ENCODE peak calls at places on chromosomes 13 and 19, in seven cellular contexts. G is fibroblast of lung; T is CD4-positive, alpha-beta T cell; O is gastrocnemius medialis; H is suprapubic skin; S is neuronal stem cell; F is mucosa of descending colon. Y is an unnamed sample.
A peak's percentile ranks its signal among the peaks of the same experiment; 100 is the strongest.

GRCh38 chr19:40707615-40708014 is 9.1 kb downstream of the COQ8B start:
- DNase-seq in G (no peak), T (no peak), O (no peak), H (no peak), S (no peak), F (no peak), Y (no peak)

GRCh38 chr19:294341-294818 is 3.2 kb upstream of the PLPP2 start:
- DNase-seq in G (no peak), T (no peak), O (no peak), H (no peak), S (no peak), F (no peak), Y (no peak)

GRCh38 chr13:21011378-21011777 is 50.0 kb downstream of the LATS2 start:
- DNase-seq in G (no peak), T (no peak), O (no peak), H (no peak), S (no peak), F (no peak), Y (no peak)

GRCh38 chr19:15101479-15102082 is 5.6 kb upstream of the SYDE1 start:
- DNase-seq in G (peak; percentile 50), T (peak; percentile 36), O (no peak), H (no peak), S (no peak), F (no peak), Y (peak; percentile 21)

GRCh38 chr19:18259848-18260247 is 14.4 kb downstream of the IQCN start:
- DNase-seq in G (no peak), T (no peak), O (no peak), H (no peak), S (no peak), F (no peak), Y (no peak)

GRCh38 chr13:99991806-99992242 is 10.2 kb downstream of the ZIC2 start:
- DNase-seq in G (no peak), T (no peak), O (no peak), H (no peak), S (peak; percentile 76), F (no peak), Y (no peak)

GRCh38 chr13:28035146-28035782 is 46.8 kb upstream of the URAD start:
- DNase-seq in G (no peak), T (no peak), O (no peak), H (no peak), S (no peak), F (no peak), Y (no peak)

GRCh38 chr13:82766732-82767321 is 1115.4 kb downstream of the SLITRK1 start:
- DNase-seq in G (no peak), T (no peak), O (no peak), H (no peak), S (no peak), F (no peak), Y (no peak)

GRCh38 chr13:105925496-105925895 is 610.0 kb downstream of the EFNB2 start:
- DNase-seq in G (peak; percentile 90), T (no peak), O (no peak), H (no peak), S (no peak), F (no peak), Y (no peak)

GRCh38 chr19:39518458-39518857 is 3.5 kb downstream of the SELENOV start:
- DNase-seq in G (no peak), T (no peak), O (no peak), H (no peak), S (no peak), F (no peak), Y (no peak)

GRCh38 chr13:36188446-36188845 is 25.9 kb downstream of the SOHLH2 start:
- DNase-seq in G (no peak), T (no peak), O (no peak), H (no peak), S (no peak), F (no peak), Y (no peak)

GRCh38 chr13:110713981-110714797 is 689 bp downstream of the ING1 start:
- DNase-seq in G (peak; percentile 25), T (peak; percentile 64), O (peak; percentile 26), H (no peak), S (peak; percentile 38), F (peak; percentile 85), Y (peak; percentile 70)

GRCh38 chr13:74243637-74244526 is 109.7 kb upstream of the KLF12 start:
- DNase-seq in G (peak; percentile 52), T (no peak), O (no peak), H (no peak), S (no peak), F (no peak), Y (no peak)

GRCh38 chr19:28556371-28556770 is 656.6 kb downstream of the UQCRFS1 start:
- DNase-seq in G (no peak), T (no peak), O (no peak), H (no peak), S (no peak), F (no peak), Y (no peak)

GRCh38 chr19:28553005-28553404 is 659.9 kb downstream of the UQCRFS1 start:
- DNase-seq in G (no peak), T (no peak), O (no peak), H (no peak), S (no peak), F (no peak), Y (no peak)

GRCh38 chr19:28554321-28555091 is 658.4 kb downstream of the UQCRFS1 start:
- DNase-seq in G (no peak), T (no peak), O (no peak), H (no peak), S (no peak), F (no peak), Y (no peak)

GRCh38 chr19:28555317-28555716 is 657.6 kb downstream of the UQCRFS1 start:
- DNase-seq in G (no peak), T (no peak), O (no peak), H (no peak), S (no peak), F (no peak), Y (no peak)

GRCh38 chr19:28553764-28554163 is 659.2 kb downstream of the UQCRFS1 start:
- DNase-seq in G (no peak), T (no peak), O (no peak), H (no peak), S (no peak), F (no peak), Y (no peak)
- H3K9me3 ChIP-seq in G (no peaks in the 10 kb centered on the region), T (no peaks in the 10 kb centered on the region), O (no peaks in the 10 kb centered on the region), H (no peaks in the 10 kb centered on the region), S (no peaks in the 10 kb centered on the region), F (no peaks in the 10 kb centered on the region), Y (no peaks in the 10 kb centered on the region)

GRCh38 chr19:36750066-36750691 is 22.4 kb downstream of the ZNF850 start:
- DNase-seq in G (no peak), T (no peak), O (no peak), H (no peak), S (no peak), F (no peak), Y (no peak)
- H3K9me3 ChIP-seq in G (peaks cover 3% of the 10 kb centered on the region), T (peaks cover 95% of the 10 kb centered on the region), O (peaks cover 62% of the 10 kb centered on the region), H (peaks cover 79% of the 10 kb centered on the region), S (peaks cover 55% of the 10 kb centered on the region), F (peaks cover 100% of the 10 kb centered on the region), Y (peaks cover 50% of the 10 kb centered on the region)

GRCh38 chr13:80199585-80200292 is 141.2 kb downstream of the SPRY2 start:
- DNase-seq in G (no peak), T (no peak), O (no peak), H (no peak), S (no peak), F (no peak), Y (no peak)

GRCh38 chr13:80199067-80199466 is 141.9 kb downstream of the SPRY2 start:
- DNase-seq in G (no peak), T (no peak), O (no peak), H (no peak), S (no peak), F (no peak), Y (no peak)

GRCh38 chr13:80204642-80205041 is 136.3 kb downstream of the SPRY2 start:
- DNase-seq in G (no peak), T (no peak), O (no peak), H (no peak), S (no peak), F (no peak), Y (no peak)

GRCh38 chr13:80196756-80197155 is 144.2 kb downstream of the SPRY2 start:
- DNase-seq in G (no peak), T (no peak), O (no peak), H (no peak), S (no peak), F (no peak), Y (no peak)

GRCh38 chr13:80201686-80202085 is 139.2 kb downstream of the SPRY2 start:
- DNase-seq in G (no peak), T (no peak), O (no peak), H (no peak), S (no peak), F (no peak), Y (no peak)
- H3K9me3 ChIP-seq in G (no peaks in the 10 kb centered on the region), T (no peaks in the 10 kb centered on the region), O (no peaks in the 10 kb centered on the region), H (no peaks in the 10 kb centered on the region), S (no peaks in the 10 kb centered on the region), F (no peaks in the 10 kb centered on the region), Y (no peaks in the 10 kb centered on the region)

DNA sequence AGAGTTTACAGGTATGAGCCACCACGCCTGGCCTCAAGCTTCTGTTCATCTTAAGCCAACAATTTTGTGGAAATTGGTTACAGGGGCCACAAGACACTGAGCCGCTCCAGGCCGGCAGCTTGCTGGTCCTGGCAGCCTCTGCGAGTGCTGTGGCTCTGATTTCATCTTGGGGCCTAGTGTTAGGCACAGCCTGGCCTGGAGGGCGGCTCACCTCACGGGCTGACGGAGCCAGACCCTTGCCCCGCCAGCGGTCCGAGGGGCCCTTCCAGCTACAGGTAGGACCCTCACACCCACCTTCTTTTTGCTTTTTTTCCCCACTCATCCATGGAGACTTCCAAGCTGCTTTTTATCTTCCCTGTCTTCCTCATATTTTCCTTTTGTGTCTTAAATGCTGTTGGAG is 8.6 kb downstream of the ZNF544 start:
- DNase-seq in G (no peak), T (no peak), O (no peak), H (no peak), S (no peak), F (no peak), Y (no peak)
- H3K9me3 ChIP-seq in G (no peaks in the 10 kb centered on the region), T (peaks cover 61% of the 10 kb centered on the region), O (peaks cover under 1% of the 10 kb centered on the region), H (peaks cover 52% of the 10 kb centered on the region), S (peaks cover 20% of the 10 kb centered on the region), F (peaks cover 99% of the 10 kb centered on the region), Y (peaks cover 6% of the 10 kb centered on the region)

DNA sequence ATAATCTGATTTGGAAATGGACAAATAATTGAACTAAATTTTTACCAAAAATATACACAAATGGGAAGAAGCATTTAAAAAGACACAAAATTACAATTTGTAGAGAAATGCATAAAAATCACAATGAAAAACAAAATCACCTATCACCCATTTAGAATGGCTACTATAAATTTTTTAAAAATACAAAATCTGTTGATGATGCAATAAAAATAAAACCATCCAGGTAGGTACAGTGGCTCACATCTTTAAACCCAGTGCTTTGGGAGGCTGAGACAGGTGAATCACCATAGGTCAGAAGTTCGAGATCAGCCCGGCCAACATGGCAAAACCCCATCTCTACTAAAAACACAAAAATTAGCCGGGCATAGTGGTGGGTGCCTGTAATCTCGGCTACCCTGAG is 23.5 kb downstream of the ZNF43 start:
- DNase-seq in G (no peak), T (no peak), O (no peak), H (no peak), S (no peak), F (no peak), Y (no peak)
- H3K9me3 ChIP-seq in G (no peaks in the 10 kb centered on the region), T (peaks cover 93% of the 10 kb centered on the region), O (peaks cover 30% of the 10 kb centered on the region), H (peaks cover 67% of the 10 kb centered on the region), S (peaks cover 33% of the 10 kb centered on the region), F (peaks cover 94% of the 10 kb centered on the region), Y (peaks cover 60% of the 10 kb centered on the region)

GRCh38 chr19:27652796-27653195 is 1560.2 kb downstream of the UQCRFS1 start:
- DNase-seq in G (no peak), T (no peak), O (no peak), H (no peak), S (no peak), F (no peak), Y (no peak)
- H3K9me3 ChIP-seq in G (no peaks in the 10 kb centered on the region), T (peaks cover 44% of the 10 kb centered on the region), O (no peaks in the 10 kb centered on the region), H (peaks cover 33% of the 10 kb centered on the region), S (peaks cover 35% of the 10 kb centered on the region), F (peaks cover 97% of the 10 kb centered on the region), Y (peaks cover 2% of the 10 kb centered on the region)